ENCODE peak calls at places on chromosome 16, in four cellular contexts. W is ovary, A is heart left ventricle, F is H1. N is an unnamed sample. For H3K4me1, the result is how much of the 10 kb centered on the place peaks cover.

GRCh38 chr16:75250809-75251279 is 580 bp downstream of the BCAR1 start:
- DNase-seq in F (no peak), A (no peak), W (peak), N (no peak)

GRCh38 chr16:74760007-74760767 is 14.4 kb downstream of the FA2H start:
- DNase-seq in F (no peak), W (no peak), A (no peak), N (no peak)

GRCh38 chr16:29321585-29321984 is 84.9 kb downstream of the NPIPB11 start:
- DNase-seq in F (peak), A (no peak), W (no peak), N (no peak)

GRCh38 chr16:51919736-51920135 is 627.2 kb downstream of the TOX3 start:
- DNase-seq in W (no peak), F (no peak), A (no peak), N (no peak)

GRCh38 chr16:79154081-79154480 is 446.5 kb downstream of the MAF start:
- DNase-seq in F (no peak), W (no peak), A (no peak), N (no peak)

GRCh38 chr16:79869304-79870015 is 268.9 kb upstream of the MAF start:
- DNase-seq in W (no peak), F (no peak), A (no peak), N (no peak)

GRCh38 chr16:79677799-79678525 is 77.4 kb upstream of the MAF start:
- DNase-seq in A (no peak), F (no peak), W (no peak), N (peak)

GRCh38 chr16:65123846-65124513 is 2.1 kb upstream of the CDH11 start:
- DNase-seq in F (no peak), W (no peak), A (no peak), N (no peak)

GRCh38 chr16:7397901-7398300 is 65.3 kb downstream of the RBFOX1 start:
- DNase-seq in W (no peak), A (no peak), F (no peak), N (no peak)

GRCh38 chr16:66845791-66846221 is 1.6 kb downstream of the CA7 start:
- DNase-seq in A (no peak), F (no peak), W (no peak), N (no peak)

GRCh38 chr16:8972843-8973586 is 9.3 kb upstream of the USP7 start:
- DNase-seq in W (no peak), F (no peak), A (no peak), N (no peak)

GRCh38 chr16:12613131-12613991 is 190.3 kb downstream of the CPPED1 start:
- DNase-seq in W (no peak), A (no peak), F (no peak), N (no peak)

GRCh38 chr16:27313422-27314160 is at the start of gene IL4R:
- DNase-seq in A (peak), F (peak), W (peak), N (peak)

GRCh38 chr16:69112285-69113129 is 7.1 kb downstream of the HAS3 start:
- DNase-seq in A (peak), F (peak), W (peak), N (no peak)

GRCh38 chr16:27230562-27230991 is 27.3 kb downstream of the KDM8 start:
- DNase-seq in W (no peak), A (no peak), F (no peak), N (no peak)

GRCh38 chr16:35391328-35391727 is 1931.9 kb downstream of the TP53TG3F start:
- DNase-seq in F (peak), W (no peak), A (no peak), N (peak)

GRCh38 chr16:90041896-90042473 is 22.7 kb upstream of the DBNDD1 start:
- DNase-seq in F (no peak), W (no peak), A (no peak), N (no peak)

GRCh38 chr16:54204756-54205155 is 81.8 kb downstream of the IRX3 start:
- DNase-seq in F (no peak), W (no peak), A (no peak), N (no peak)

GRCh38 chr16:7581175-7581574 is 248.5 kb downstream of the RBFOX1 start:
- DNase-seq in F (no peak), W (no peak), A (no peak), N (no peak)

GRCh38 chr16:72536673-72537435 is 364.9 kb upstream of the PMFBP1 start:
- DNase-seq in A (no peak), W (no peak), F (no peak), N (no peak)

GRCh38 chr16:59067207-59067606 is 333.1 kb upstream of the GOT2 start:
- DNase-seq in F (no peak), A (peak), W (no peak), N (no peak)
- TF ChIP-seq POLR2A in F (no peak), A (no peak), W (no peak), N (no peak)

DNA sequence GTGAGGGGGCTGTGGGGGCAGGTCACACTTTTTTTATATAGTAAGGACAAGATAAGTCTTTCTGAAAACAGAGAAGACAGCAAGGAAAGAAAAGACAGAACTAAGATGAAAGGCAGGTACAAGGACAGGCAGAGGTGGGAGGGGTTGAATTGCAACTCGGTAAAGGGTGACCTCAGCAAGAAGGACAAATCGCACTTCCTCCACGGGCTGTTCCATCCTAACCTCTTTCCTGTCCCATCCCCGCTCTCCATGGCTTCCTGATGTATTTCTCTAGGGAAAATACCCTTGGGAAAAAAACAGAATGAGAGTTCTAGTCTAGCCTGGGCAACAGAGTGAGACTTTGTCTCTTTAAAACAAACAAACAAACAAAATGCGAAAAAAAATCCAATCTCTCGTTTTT is 57.3 kb downstream of the ARHGAP17 start:
- DNase-seq in F (no peak), A (no peak), W (no peak), N (no peak)
- H3K27ac ChIP-seq in F (no peak), A (no peak), W (no peak), N (no peak)

DNA sequence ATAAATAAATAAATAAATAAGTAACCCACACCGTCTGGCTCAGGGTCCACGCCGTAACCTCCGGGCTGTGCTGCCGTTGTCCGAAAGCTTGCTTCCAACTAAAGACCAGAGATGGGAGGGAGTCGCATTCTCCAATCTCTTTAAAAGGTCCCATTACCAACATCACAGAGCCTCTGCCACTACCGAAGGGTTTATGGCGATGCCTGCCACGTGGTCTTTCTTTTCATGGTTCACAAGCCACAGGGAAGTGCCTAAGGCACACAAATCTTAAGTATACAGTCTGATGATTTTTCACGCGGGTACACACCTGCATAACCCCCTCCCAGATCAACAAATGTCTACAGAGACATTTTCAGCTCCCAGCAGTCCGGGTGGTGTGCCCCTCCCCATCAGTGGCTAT is 1.4 kb downstream of the COTL1 start:
- DNase-seq in W (no peak), F (no peak), A (no peak), N (no peak)
- H3K4me1 ChIP-seq in W (under half), F (under half), A (under half), N (under half)

GRCh38 chr16:67936124-67936875 is at the start of gene PSMB10:
- DNase-seq in A (peak), F (peak), W (peak), N (peak)
- TF ChIP-seq POLR2A in A (peak), F (no peak), W (peak), N (peak)

DNA sequence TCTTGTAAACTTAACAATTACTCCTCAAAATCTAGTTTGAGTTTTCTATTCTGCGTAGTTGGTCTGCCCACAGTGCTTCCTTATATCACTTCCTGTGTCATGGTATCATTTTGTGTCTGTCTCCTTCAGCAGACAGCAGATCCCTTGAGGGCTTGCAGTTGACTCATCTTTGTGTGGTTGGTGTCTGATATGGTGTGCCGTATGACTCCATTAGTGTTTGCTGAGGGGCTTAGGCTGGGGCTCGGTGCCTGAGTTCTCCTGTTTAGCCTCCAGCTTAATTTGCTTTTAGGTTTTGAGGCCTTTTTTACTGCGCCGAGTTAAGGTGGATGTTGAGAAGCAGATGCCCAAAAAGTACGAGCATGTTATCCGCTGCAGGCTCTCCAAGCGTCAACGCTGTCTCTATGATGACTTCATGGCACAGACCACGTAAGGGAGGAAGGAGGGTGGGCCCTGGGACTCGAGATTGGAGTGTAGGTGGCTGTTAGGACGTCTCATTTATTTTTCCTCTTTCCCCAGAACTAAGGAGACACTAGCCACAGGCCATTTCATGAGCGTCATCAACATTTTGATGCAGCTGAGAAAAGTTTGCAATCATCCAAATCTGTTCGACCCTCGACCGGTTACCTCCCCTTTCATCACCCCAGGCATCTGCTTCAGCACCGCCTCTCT is 16.9 kb downstream of the SRCAP start:
- DNase-seq in W (peak), F (no peak), A (no peak), N (no peak)
- H3K27ac ChIP-seq in W (no peak), F (no peak), A (no peak), N (no peak)

DNA sequence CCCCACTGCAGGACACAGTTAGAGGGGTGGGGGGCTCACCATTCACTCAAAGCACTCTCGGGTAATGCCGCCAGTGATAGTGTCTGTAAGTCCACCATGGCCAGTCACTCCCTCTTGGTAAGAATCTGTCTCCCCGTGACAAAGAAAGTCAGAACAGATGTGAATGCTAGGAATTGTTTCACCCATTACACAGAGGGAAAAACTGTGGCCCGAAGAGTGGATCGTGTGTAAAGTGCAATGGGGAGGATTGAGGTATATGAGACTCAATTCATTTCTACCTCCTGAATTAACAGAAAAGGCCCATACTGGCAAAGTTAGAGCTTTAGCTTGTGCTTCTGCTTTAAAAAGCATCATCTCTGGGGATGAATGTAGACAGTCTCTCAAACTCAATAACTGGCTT is 17.5 kb upstream of the SLC6A2 start:
- DNase-seq in F (no peak), A (no peak), W (no peak), N (no peak)
- H3K4me1 ChIP-seq in F (under half), A (under half), W (under half), N (under half)

DNA sequence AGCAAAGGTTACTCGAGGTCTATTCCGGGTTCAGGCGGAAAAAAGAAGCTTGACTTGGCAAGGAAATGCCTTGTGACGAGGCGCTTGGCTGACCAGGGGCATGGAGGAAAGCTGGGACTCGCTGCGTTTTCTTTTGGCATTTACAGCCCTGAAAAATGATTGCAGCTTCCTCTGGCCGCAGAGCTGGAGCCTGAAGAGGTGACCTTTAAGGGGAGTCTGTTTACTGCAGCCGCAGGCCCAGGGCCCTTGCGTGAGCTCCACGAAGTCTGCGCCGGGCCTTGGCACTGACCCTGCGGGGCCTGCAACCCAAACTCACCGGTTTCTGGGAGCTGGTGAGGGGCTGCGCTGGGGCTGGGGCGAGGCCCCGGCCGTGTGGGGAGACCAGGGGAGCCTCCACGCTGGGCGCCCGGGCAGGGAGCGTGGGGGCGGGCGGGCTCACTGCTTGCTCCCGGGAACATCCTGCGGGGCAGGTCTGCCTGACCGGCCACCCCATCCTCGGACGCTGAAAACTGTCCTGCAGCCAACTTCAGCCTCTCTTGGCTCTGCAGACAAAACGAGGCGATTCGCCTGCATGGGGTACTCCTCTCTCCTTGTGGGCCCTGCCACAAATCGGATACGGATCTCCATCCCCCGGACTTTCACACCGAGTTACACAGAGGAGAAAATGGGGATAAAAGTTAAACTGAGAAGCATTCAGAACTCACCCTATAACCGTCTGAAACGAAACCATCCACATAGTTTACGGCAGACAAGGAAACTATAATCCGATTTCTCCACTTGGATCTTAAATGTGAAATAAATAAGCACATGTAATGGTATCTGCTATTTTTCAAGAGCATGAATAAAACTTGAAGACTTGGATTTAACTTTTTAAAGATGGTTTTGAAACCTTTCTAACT is 206.3 kb upstream of the FOXF1 start:
- DNase-seq in W (no peak), F (no peak), A (no peak), N (no peak)
- TF ChIP-seq POLR2A in W (no peak), F (no peak), A (no peak), N (no peak)

N was measured in prostate gland.